ENCODE peak calls at places on chromosomes 5 and 9, in four cellular contexts. One of them, this sample, is unnamed.

GRCh38 chr5:78062645-78063044 is 231.9 kb downstream of the AP3B1 start:
- DNase-seq in PC-3: no peak
- DNase-seq in right lobe of liver: no peak
- DNase-seq in CD8-positive, alpha-beta T cell: no peak
- DNase-seq in this sample: no peak

GRCh38 chr5:119338326-119338957 is 17.4 kb upstream of the TNFAIP8 start:
- DNase-seq in PC-3: no peak
- DNase-seq in right lobe of liver: no peak
- DNase-seq in CD8-positive, alpha-beta T cell: no peak
- DNase-seq in this sample: no peak

GRCh38 chr5:103582364-103582763 is 19.8 kb upstream of the NUDT12 start:
- DNase-seq in PC-3: peak
- DNase-seq in right lobe of liver: no peak
- DNase-seq in CD8-positive, alpha-beta T cell: no peak
- DNase-seq in this sample: no peak

GRCh38 chr5:6404129-6404528 is 25.8 kb upstream of the MED10 start:
- DNase-seq in PC-3: no peak
- DNase-seq in right lobe of liver: no peak
- DNase-seq in CD8-positive, alpha-beta T cell: no peak
- DNase-seq in this sample: no peak

GRCh38 chr9:78954286-78954685 is 617.5 kb upstream of the TLE4 start:
- DNase-seq in PC-3: no peak
- DNase-seq in right lobe of liver: no peak
- DNase-seq in CD8-positive, alpha-beta T cell: no peak
- DNase-seq in this sample: no peak

GRCh38 chr5:5497132-5497748 is 74.8 kb downstream of the ICE1 start:
- DNase-seq in PC-3: peak
- DNase-seq in right lobe of liver: peak
- DNase-seq in CD8-positive, alpha-beta T cell: peak
- DNase-seq in this sample: no peak

GRCh38 chr5:166488560-166488959 is 1802.9 kb upstream of the WWC1 start:
- DNase-seq in PC-3: no peak
- DNase-seq in right lobe of liver: no peak
- DNase-seq in CD8-positive, alpha-beta T cell: no peak
- DNase-seq in this sample: no peak

GRCh38 chr9:108272350-108272899 is 583.4 kb downstream of the ACTL7B start:
- DNase-seq in PC-3: peak
- DNase-seq in right lobe of liver: peak
- DNase-seq in CD8-positive, alpha-beta T cell: no peak
- DNase-seq in this sample: no peak

GRCh38 chr9:81379655-81380054 is 309.7 kb downstream of the TLE1 start:
- DNase-seq in PC-3: peak
- DNase-seq in right lobe of liver: no peak
- DNase-seq in CD8-positive, alpha-beta T cell: no peak
- DNase-seq in this sample: no peak

GRCh38 chr5:18744990-18745590 is 1110.8 kb downstream of the TAF11L14 start:
- DNase-seq in PC-3: no peak
- DNase-seq in right lobe of liver: no peak
- DNase-seq in CD8-positive, alpha-beta T cell: peak
- DNase-seq in this sample: no peak

GRCh38 chr5:8844206-8844605 is 701.7 kb downstream of the SEMA5A start:
- DNase-seq in PC-3: no peak
- DNase-seq in right lobe of liver: no peak
- DNase-seq in CD8-positive, alpha-beta T cell: no peak
- DNase-seq in this sample: no peak

GRCh38 chr9:95025213-95026170 is 292.0 kb downstream of the FANCC start:
- DNase-seq in PC-3: no peak
- DNase-seq in right lobe of liver: peak
- DNase-seq in CD8-positive, alpha-beta T cell: no peak
- DNase-seq in this sample: no peak

GRCh38 chr9:35538361-35539234 is 48.7 kb downstream of the RUSC2 start:
- DNase-seq in PC-3: no peak
- DNase-seq in right lobe of liver: peak
- DNase-seq in CD8-positive, alpha-beta T cell: no peak
- DNase-seq in this sample: peak

GRCh38 chr9:132240860-132241482 is 79.1 kb downstream of the NTNG2 start:
- DNase-seq in PC-3: peak
- DNase-seq in right lobe of liver: peak
- DNase-seq in CD8-positive, alpha-beta T cell: peak
- DNase-seq in this sample: peak

GRCh38 chr9:121736964-121737462 is 85.6 kb downstream of the DAB2IP start:
- DNase-seq in PC-3: peak
- DNase-seq in right lobe of liver: no peak
- DNase-seq in CD8-positive, alpha-beta T cell: no peak
- DNase-seq in this sample: no peak

GRCh38 chr5:107253246-107253645 is 417.5 kb downstream of the EFNA5 start:
- DNase-seq in PC-3: no peak
- DNase-seq in right lobe of liver: no peak
- DNase-seq in CD8-positive, alpha-beta T cell: no peak
- DNase-seq in this sample: no peak

GRCh38 chr9:89654025-89654662 is 49.3 kb downstream of the GADD45G start:
- DNase-seq in PC-3: no peak
- DNase-seq in right lobe of liver: peak
- DNase-seq in CD8-positive, alpha-beta T cell: no peak
- DNase-seq in this sample: no peak

GRCh38 chr5:5344051-5344571 is 78.4 kb upstream of the ICE1 start:
- DNase-seq in PC-3: no peak
- DNase-seq in right lobe of liver: no peak
- DNase-seq in CD8-positive, alpha-beta T cell: no peak
- DNase-seq in this sample: no peak

GRCh38 chr9:75027187-75028107 is 646 bp downstream of the CARNMT1 start:
- DNase-seq in PC-3: peak
- DNase-seq in right lobe of liver: peak
- DNase-seq in CD8-positive, alpha-beta T cell: peak
- DNase-seq in this sample: peak

GRCh38 chr5:172502969-172503368 is 48.6 kb upstream of the SH3PXD2B start:
- DNase-seq in PC-3: peak
- DNase-seq in right lobe of liver: no peak
- DNase-seq in CD8-positive, alpha-beta T cell: no peak
- DNase-seq in this sample: no peak

GRCh38 chr5:125179617-125180016 is 433.2 kb upstream of the ZNF608 start:
- DNase-seq in PC-3: no peak
- DNase-seq in right lobe of liver: no peak
- DNase-seq in CD8-positive, alpha-beta T cell: no peak
- DNase-seq in this sample: no peak

GRCh38 chr9:121985792-121986494 is 107.2 kb downstream of the TTLL11 start:
- DNase-seq in PC-3: no peak
- DNase-seq in right lobe of liver: no peak
- DNase-seq in CD8-positive, alpha-beta T cell: no peak
- DNase-seq in this sample: no peak

GRCh38 chr5:113190347-113190746 is 213.7 kb downstream of the DCP2 start:
- DNase-seq in PC-3: peak
- DNase-seq in right lobe of liver: no peak
- DNase-seq in CD8-positive, alpha-beta T cell: no peak
- DNase-seq in this sample: no peak

GRCh38 chr5:25754895-25755294 is 1110.1 kb upstream of the CDH10 start:
- DNase-seq in PC-3: peak
- DNase-seq in right lobe of liver: no peak
- DNase-seq in CD8-positive, alpha-beta T cell: no peak
- DNase-seq in this sample: no peak

GRCh38 chr5:108747111-108748009 is at the start of gene FER:
- DNase-seq in PC-3: peak
- DNase-seq in right lobe of liver: no peak
- DNase-seq in CD8-positive, alpha-beta T cell: peak
- DNase-seq in this sample: no peak

GRCh38 chr5:24491482-24491881 is 153.3 kb downstream of the CDH10 start:
- DNase-seq in PC-3: no peak
- DNase-seq in right lobe of liver: no peak
- DNase-seq in CD8-positive, alpha-beta T cell: no peak
- DNase-seq in this sample: no peak

GRCh38 chr9:120265791-120266190 is 314.2 kb downstream of the CDK5RAP2 start:
- DNase-seq in PC-3: no peak
- DNase-seq in right lobe of liver: no peak
- DNase-seq in CD8-positive, alpha-beta T cell: no peak
- DNase-seq in this sample: no peak

GRCh38 chr5:172801184-172801671 is 30.2 kb upstream of the DUSP1 start:
- DNase-seq in PC-3: peak
- DNase-seq in right lobe of liver: no peak
- DNase-seq in CD8-positive, alpha-beta T cell: no peak
- DNase-seq in this sample: no peak

GRCh38 chr9:37390759-37391158 is 31.7 kb upstream of the GRHPR start:
- DNase-seq in PC-3: peak
- DNase-seq in right lobe of liver: no peak
- DNase-seq in CD8-positive, alpha-beta T cell: peak
- DNase-seq in this sample: no peak

GRCh38 chr5:170363671-170364070 is 25.5 kb downstream of the KCNMB1 start:
- DNase-seq in PC-3: no peak
- DNase-seq in right lobe of liver: no peak
- DNase-seq in CD8-positive, alpha-beta T cell: no peak
- DNase-seq in this sample: peak

GRCh38 chr9:5630038-5630507 is 1.2 kb downstream of the RIC1 start:
- DNase-seq in PC-3: peak
- DNase-seq in right lobe of liver: no peak
- DNase-seq in CD8-positive, alpha-beta T cell: no peak
- DNase-seq in this sample: no peak

GRCh38 chr5:142929602-142930001 is 159.4 kb downstream of the ARHGAP26 start:
- DNase-seq in PC-3: no peak
- DNase-seq in right lobe of liver: no peak
- DNase-seq in CD8-positive, alpha-beta T cell: peak
- DNase-seq in this sample: no peak

GRCh38 chr5:72645447-72645846 is 138.2 kb upstream of the ZNF366 start:
- DNase-seq in PC-3: no peak
- DNase-seq in right lobe of liver: no peak
- DNase-seq in CD8-positive, alpha-beta T cell: no peak
- DNase-seq in this sample: no peak

GRCh38 chr5:175813943-175814630 is 57.3 kb upstream of the CPLX2 start:
- DNase-seq in PC-3: peak
- DNase-seq in right lobe of liver: no peak
- DNase-seq in CD8-positive, alpha-beta T cell: no peak
- DNase-seq in this sample: no peak

GRCh38 chr5:148382961-148383360 is 797 bp upstream of the FBXO38 start:
- DNase-seq in PC-3: peak
- DNase-seq in right lobe of liver: no peak
- DNase-seq in CD8-positive, alpha-beta T cell: no peak
- DNase-seq in this sample: no peak

GRCh38 chr5:51860532-51861018 is 477.3 kb downstream of the ISL1 start:
- DNase-seq in PC-3: peak
- DNase-seq in right lobe of liver: no peak
- DNase-seq in CD8-positive, alpha-beta T cell: no peak
- DNase-seq in this sample: no peak

GRCh38 chr5:170597109-170597741 is 93.4 kb downstream of the KCNIP1 start:
- DNase-seq in PC-3: peak
- DNase-seq in right lobe of liver: no peak
- DNase-seq in CD8-positive, alpha-beta T cell: no peak
- DNase-seq in this sample: no peak

GRCh38 chr5:10556893-10557746 is 6.8 kb upstream of the ANKRD33B start:
- DNase-seq in PC-3: peak
- DNase-seq in right lobe of liver: no peak
- DNase-seq in CD8-positive, alpha-beta T cell: no peak
- DNase-seq in this sample: peak

DNA sequence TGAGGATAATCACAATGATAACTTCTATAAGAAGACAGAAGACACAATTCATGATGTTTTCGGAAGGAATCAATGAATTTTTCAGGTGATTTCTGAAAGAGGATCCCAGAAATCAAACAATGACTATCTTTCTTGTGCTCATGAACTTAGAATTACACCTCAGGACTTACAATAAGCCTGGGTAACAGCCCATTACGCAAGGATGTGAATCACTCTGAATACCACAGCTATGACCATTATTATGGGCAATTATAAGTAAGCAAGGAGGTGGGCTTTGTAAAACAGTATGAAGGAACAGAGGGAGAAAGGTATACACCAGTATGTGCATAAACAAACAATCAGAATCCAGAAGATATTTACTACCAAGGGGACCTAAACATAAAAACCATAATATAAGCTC is 21.5 kb upstream of the PPP2CA start:
- DNase-seq in PC-3: peak
- DNase-seq in right lobe of liver: no peak
- DNase-seq in CD8-positive, alpha-beta T cell: no peak
- DNase-seq in this sample: no peak
- TF ChIP-seq CTCF in PC-3: no peak
- TF ChIP-seq CTCF in right lobe of liver: no peak
- TF ChIP-seq CTCF in CD8-positive, alpha-beta T cell: no peak
- TF ChIP-seq CTCF in this sample: no peak

DNA sequence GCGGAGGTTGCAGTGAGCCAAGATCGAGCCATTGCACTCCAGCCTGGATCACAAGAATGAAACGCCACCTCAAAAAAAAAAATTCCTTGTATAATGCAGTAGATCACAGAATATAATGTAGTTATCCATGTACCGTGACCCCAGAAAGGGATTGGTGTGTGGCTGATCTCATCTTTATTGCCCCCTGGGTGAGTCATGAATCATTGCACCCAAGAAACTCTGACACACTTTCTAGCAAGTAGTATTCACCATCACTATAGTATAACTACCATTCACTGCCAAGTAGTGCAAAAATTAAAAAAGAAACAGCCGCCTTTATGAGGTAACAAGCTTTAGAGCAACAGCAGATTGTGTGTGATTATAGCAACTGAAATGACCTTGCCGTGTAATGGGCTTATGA is 23.7 kb upstream of the ANKH start:
- DNase-seq in PC-3: no peak
- DNase-seq in right lobe of liver: no peak
- DNase-seq in CD8-positive, alpha-beta T cell: no peak
- DNase-seq in this sample: no peak
- TF ChIP-seq CTCF in PC-3: no peak
- TF ChIP-seq CTCF in right lobe of liver: no peak
- TF ChIP-seq CTCF in CD8-positive, alpha-beta T cell: no peak
- TF ChIP-seq CTCF in this sample: no peak

GRCh38 chr5:178590924-178591423 is 781 bp upstream of the COL23A1 start:
- DNase-seq in PC-3: no peak
- DNase-seq in right lobe of liver: no peak
- DNase-seq in CD8-positive, alpha-beta T cell: no peak
- DNase-seq in this sample: no peak
- TF ChIP-seq CTCF in PC-3: peak
- TF ChIP-seq CTCF in right lobe of liver: no peak
- TF ChIP-seq CTCF in CD8-positive, alpha-beta T cell: no peak
- TF ChIP-seq CTCF in this sample: peak

GRCh38 chr9:129320575-129321311 is 142.7 kb upstream of the IER5L start:
- DNase-seq in PC-3: peak
- DNase-seq in right lobe of liver: peak
- DNase-seq in CD8-positive, alpha-beta T cell: peak
- DNase-seq in this sample: peak
- TF ChIP-seq CTCF in PC-3: peak
- TF ChIP-seq CTCF in right lobe of liver: peak
- TF ChIP-seq CTCF in CD8-positive, alpha-beta T cell: peak
- TF ChIP-seq CTCF in this sample: peak

This sample was measured in CD14-positive monocyte.